ENCODE peak calls at places on chromosomes 12 and 14, in five cellular contexts. R is NCI-H510A; Z is neuronal stem cell; A is stimulated activated CD8-positive, alpha-beta memory T cell treated with anti-CD3 and anti-CD28 coated beads, Interleukin-4, amount 100 ng/mL, for 1 hour; F is gastrocnemius medialis. H is an unnamed sample.

GRCh38 chr14:29310757-29311156 is 544.2 kb downstream of the FOXG1 start:
- DNase-seq in R (no peak), Z (no peak), A (no peak), F (no peak), H (no peak)

GRCh38 chr14:64069634-64070359 is 217.0 kb downstream of the SYNE2 start:
- DNase-seq in R (no peak), Z (no peak), A (no peak), F (no peak), H (no peak)

GRCh38 chr14:77681196-77682157 is 26.3 kb downstream of the ALKBH1 start:
- DNase-seq in R (no peak), Z (no peak), A (no peak), F (no peak), H (peak; percentile 31)

GRCh38 chr12:124422570-124423523 is 128.0 kb downstream of the RFLNA start:
- DNase-seq in R (peak; percentile 72), Z (no peak), A (no peak), F (peak; percentile 86), H (peak; percentile 80)

GRCh38 chr12:24416423-24417109 is 467.1 kb upstream of the SOX5 start:
- DNase-seq in R (no peak), Z (no peak), A (no peak), F (no peak), H (no peak)

GRCh38 chr14:58808828-58809227 is 171.1 kb downstream of the DACT1 start:
- DNase-seq in R (no peak), Z (no peak), A (no peak), F (no peak), H (peak; percentile 67)

GRCh38 chr12:95582230-95583058 is 31.2 kb upstream of the USP44 start:
- DNase-seq in R (no peak), Z (no peak), A (no peak), F (no peak), H (peak; percentile 23)

GRCh38 chr12:123934016-123934620 is 38.5 kb downstream of the CCDC92 start:
- DNase-seq in R (no peak), Z (no peak), A (no peak), F (no peak), H (no peak)

GRCh38 chr14:77598366-77599050 is 17.9 kb downstream of the SPTLC2 start:
- DNase-seq in R (no peak), Z (no peak), A (no peak), F (no peak), H (no peak)

GRCh38 chr14:93688239-93688666 is 100.0 kb downstream of the PRIMA1 start:
- DNase-seq in R (no peak), Z (peak; percentile 76), A (no peak), F (no peak), H (no peak)

GRCh38 chr14:46951103-46951502 is 299.5 kb upstream of the RPL10L start:
- DNase-seq in R (no peak), Z (no peak), A (no peak), F (no peak), H (no peak)

GRCh38 chr14:106228541-106229158 is 702.3 kb downstream of the TMEM121 start:
- DNase-seq in R (no peak), Z (no peak), A (no peak), F (no peak), H (no peak)

GRCh38 chr14:90003526-90004312 is 48.0 kb downstream of the TDP1 start:
- DNase-seq in R (no peak), Z (no peak), A (no peak), F (no peak), H (no peak)

GRCh38 chr12:55700255-55701018 is 7.3 kb downstream of the ITGA7 start:
- DNase-seq in R (no peak), Z (no peak), A (no peak), F (peak; percentile 89), H (no peak)

GRCh38 chr14:24051789-24052655 is at the start of gene CARMIL3:
- DNase-seq in R (peak; percentile 68), Z (peak; percentile 69), A (peak; percentile 13), F (peak; percentile 41), H (peak; percentile 21)

GRCh38 chr14:104536942-104537612 is 42.5 kb upstream of the C14orf180 start:
- DNase-seq in R (no peak), Z (no peak), A (no peak), F (no peak), H (no peak)

GRCh38 chr12:121776190-121777098 is 17.0 kb downstream of the RHOF start:
- DNase-seq in R (no peak), Z (peak; percentile 69), A (peak; percentile 93), F (peak; percentile 69), H (peak; percentile 20)

GRCh38 chr12:107134558-107134957 is 41.2 kb upstream of the CRY1 start:
- DNase-seq in R (no peak), Z (no peak), A (no peak), F (no peak), H (peak; percentile 4)

GRCh38 chr12:11713202-11713601 is 63.7 kb downstream of the ETV6 start:
- DNase-seq in R (no peak), Z (no peak), A (no peak), F (no peak), H (no peak)

GRCh38 chr14:95064256-95064655 is 93.1 kb downstream of the DICER1 start:
- DNase-seq in R (no peak), Z (no peak), A (no peak), F (no peak), H (no peak)

GRCh38 chr12:95248604-95249355 is 31.2 kb downstream of the VEZT start:
- DNase-seq in R (no peak), Z (no peak), A (no peak), F (no peak), H (no peak)

GRCh38 chr14:101823511-101824120 is 62.1 kb downstream of the PPP2R5C start:
- DNase-seq in R (no peak), Z (no peak), A (no peak), F (peak; percentile 46), H (no peak)

H was measured in DMS153.